ENCODE peak calls at places on chromosomes 5 and 9, in nine cellular contexts. P, H, W, R, E, V, S, X and I are unnamed samples.

GRCh38 chr9:76654051-76654461 is 110.2 kb upstream of the PCA3 start:
- DNase-seq in P (no peak), H (no peak), W (no peak), R (no peak), E (no peak), V (no peak), S (no peak), X (no peak), I (no peak)

GRCh38 chr5:93611900-93612898 is 29.2 kb downstream of the NR2F1 start:
- DNase-seq in P (peak; percentile 65), H (peak; percentile 35), W (no peak), R (peak; percentile 66), E (no peak), V (peak; percentile 36), S (no peak), X (no peak), I (peak; percentile 81)

GRCh38 chr5:160260881-160261815 is 31.8 kb downstream of the FABP6 start:
- DNase-seq in P (no peak), H (peak; percentile 27), W (no peak), R (no peak), E (peak; percentile 43), V (no peak), S (no peak), X (peak; percentile 87), I (peak; percentile 54)

GRCh38 chr9:103789686-103790085 is 304.4 kb upstream of the SMC2 start:
- DNase-seq in P (peak; percentile 1), H (peak; percentile 10), W (peak; percentile 69), R (no peak), E (peak; percentile 25), V (peak; percentile 16), S (no peak), X (peak; percentile 10), I (peak; percentile 16)

GRCh38 chr9:98356326-98356725 is 100.9 kb upstream of the TBC1D2 start:
- DNase-seq in P (no peak), H (no peak), W (no peak), R (no peak), E (no peak), V (peak; percentile 13), S (no peak), X (no peak), I (no peak)

GRCh38 chr5:117880932-117881331 is 1107.4 kb downstream of the DTWD2 start:
- DNase-seq in P (no peak), H (no peak), W (no peak), R (no peak), E (no peak), V (no peak), S (no peak), X (no peak), I (no peak)

GRCh38 chr5:58455066-58455465 is 4.8 kb downstream of the PLK2 start:
- DNase-seq in P (no peak), H (no peak), W (no peak), R (no peak), E (no peak), V (peak; percentile 44), S (no peak), X (no peak), I (no peak)

GRCh38 chr5:27821681-27822080 is 783.3 kb upstream of the CDH9 start:
- DNase-seq in P (no peak), H (peak; percentile 22), W (no peak), R (no peak), E (no peak), V (no peak), S (no peak), X (no peak), I (no peak)

GRCh38 chr5:150208187-150209015 is 18.5 kb downstream of the SLC6A7 start:
- DNase-seq in P (peak; percentile 22), H (peak; percentile 71), W (no peak), R (no peak), E (no peak), V (peak; percentile 74), S (no peak), X (no peak), I (peak; percentile 28)

GRCh38 chr5:172078027-172078426 is 71.6 kb upstream of the FBXW11 start:
- DNase-seq in P (no peak), H (no peak), W (no peak), R (no peak), E (no peak), V (no peak), S (no peak), X (no peak), I (no peak)

GRCh38 chr5:172769598-172770373 is 1.2 kb downstream of the DUSP1 start:
- DNase-seq in P (peak; percentile 31), H (no peak), W (no peak), R (peak; percentile 49), E (peak; percentile 28), V (peak; percentile 54), S (no peak), X (peak; percentile 42), I (peak; percentile 30)

GRCh38 chr9:114779352-114779845 is 26.4 kb downstream of the TNFSF15 start:
- DNase-seq in P (no peak), H (peak; percentile 89), W (no peak), R (no peak), E (no peak), V (peak; percentile 50), S (peak; percentile 22), X (peak; percentile 62), I (no peak)

GRCh38 chr5:144125163-144125726 is 45.2 kb downstream of the YIPF5 start:
- DNase-seq in P (peak; percentile 17), H (no peak), W (no peak), R (no peak), E (no peak), V (no peak), S (no peak), X (peak; percentile 28), I (no peak)

GRCh38 chr5:144120781-144121180 is 49.7 kb downstream of the YIPF5 start:
- DNase-seq in P (no peak), H (no peak), W (no peak), R (no peak), E (no peak), V (no peak), S (no peak), X (no peak), I (no peak)

GRCh38 chr5:144121577-144121976 is 48.9 kb downstream of the YIPF5 start:
- DNase-seq in P (no peak), H (no peak), W (no peak), R (no peak), E (no peak), V (peak; percentile 60), S (no peak), X (no peak), I (no peak)

GRCh38 chr5:144122081-144122480 is 48.4 kb downstream of the YIPF5 start:
- DNase-seq in P (no peak), H (no peak), W (no peak), R (no peak), E (no peak), V (no peak), S (no peak), X (no peak), I (no peak)

DNA sequence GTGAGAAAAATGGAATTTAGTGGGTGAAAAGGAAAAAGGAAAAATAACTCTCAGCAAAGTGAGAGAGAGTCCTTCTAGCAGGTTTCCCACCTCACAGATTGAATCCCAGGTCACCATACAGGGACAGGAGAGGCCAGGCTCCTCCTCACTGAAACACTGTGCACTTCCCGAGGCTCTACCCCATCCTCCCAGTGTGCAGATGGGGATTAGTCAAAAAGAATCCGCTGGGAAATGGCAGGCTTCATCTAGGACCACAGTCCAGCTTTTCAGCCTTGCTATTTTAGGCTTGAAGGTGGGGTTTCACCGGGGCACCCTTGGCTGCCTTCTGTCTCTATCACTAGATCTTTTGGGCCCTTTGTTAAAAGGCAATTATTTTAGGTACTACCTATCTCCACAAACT is 47.8 kb downstream of the YIPF5 start:
- DNase-seq in P (no peak), H (no peak), W (no peak), R (no peak), E (no peak), V (no peak), S (no peak), X (no peak), I (no peak)
- H2AFZ ChIP-seq in P (peak overlapping the region; percentile 59), H (no peak overlapping the region), W (no peak overlapping the region), R (peak overlapping the region; percentile 14), E (no peak overlapping the region), V (peak overlapping the region; percentile 2), S (no peak overlapping the region), X (no peak overlapping the region), I (no peak overlapping the region)

DNA sequence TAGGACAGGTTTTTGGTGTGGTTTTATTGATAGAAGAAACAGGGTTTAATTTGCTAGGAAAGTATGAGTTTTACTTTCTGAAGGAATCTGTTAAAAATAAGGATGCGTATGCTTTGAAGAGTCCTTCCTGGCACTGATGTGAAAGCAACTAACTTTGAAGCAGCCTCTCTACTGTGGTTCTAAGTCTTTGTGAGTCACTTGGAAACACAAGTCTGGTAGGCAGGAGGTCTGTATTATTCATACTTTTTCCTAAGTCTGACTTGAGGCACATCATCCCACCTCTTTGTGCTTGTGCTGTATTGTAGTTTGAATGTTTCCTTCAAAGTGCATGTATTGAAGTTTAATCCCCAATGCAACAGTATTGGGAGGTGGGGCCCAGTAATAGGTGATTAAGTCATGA is 129.0 kb downstream of the TAF11L14 start:
- DNase-seq in P (no peak), H (no peak), W (no peak), R (no peak), E (no peak), V (no peak), S (no peak), X (no peak), I (no peak)
- TF ChIP-seq EZH2phosphoT487 in P (no peak), H (no peak), W (no peak), R (no peak), E (no peak), V (no peak), S (no peak), X (no peak), I (no peak)

DNA sequence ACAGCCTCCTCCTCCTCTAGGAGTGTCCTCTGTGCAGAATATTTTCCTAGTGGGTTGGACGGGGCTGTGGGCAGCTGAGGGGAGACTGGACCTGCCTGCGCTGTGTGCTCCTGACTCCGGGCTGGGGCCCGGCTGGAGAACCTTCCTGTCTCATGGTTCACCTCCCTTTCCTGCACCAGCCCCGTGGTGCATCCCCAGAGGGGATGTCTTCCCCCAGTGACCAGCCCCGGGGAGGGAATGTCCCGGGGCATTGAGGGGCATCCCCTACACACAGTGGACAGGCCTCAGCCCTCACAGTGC is 51.9 kb upstream of the PITX1 start:
- DNase-seq in P (no peak), H (no peak), W (no peak), R (no peak), E (no peak), V (no peak), S (no peak), X (no peak), I (no peak)
- H2AFZ ChIP-seq in P (no peak overlapping the region), H (peak overlapping the region; percentile 68), W (no peak overlapping the region), R (no peak overlapping the region), E (no peak overlapping the region), V (no peak overlapping the region), S (no peak overlapping the region), X (no peak overlapping the region), I (no peak overlapping the region)

DNA sequence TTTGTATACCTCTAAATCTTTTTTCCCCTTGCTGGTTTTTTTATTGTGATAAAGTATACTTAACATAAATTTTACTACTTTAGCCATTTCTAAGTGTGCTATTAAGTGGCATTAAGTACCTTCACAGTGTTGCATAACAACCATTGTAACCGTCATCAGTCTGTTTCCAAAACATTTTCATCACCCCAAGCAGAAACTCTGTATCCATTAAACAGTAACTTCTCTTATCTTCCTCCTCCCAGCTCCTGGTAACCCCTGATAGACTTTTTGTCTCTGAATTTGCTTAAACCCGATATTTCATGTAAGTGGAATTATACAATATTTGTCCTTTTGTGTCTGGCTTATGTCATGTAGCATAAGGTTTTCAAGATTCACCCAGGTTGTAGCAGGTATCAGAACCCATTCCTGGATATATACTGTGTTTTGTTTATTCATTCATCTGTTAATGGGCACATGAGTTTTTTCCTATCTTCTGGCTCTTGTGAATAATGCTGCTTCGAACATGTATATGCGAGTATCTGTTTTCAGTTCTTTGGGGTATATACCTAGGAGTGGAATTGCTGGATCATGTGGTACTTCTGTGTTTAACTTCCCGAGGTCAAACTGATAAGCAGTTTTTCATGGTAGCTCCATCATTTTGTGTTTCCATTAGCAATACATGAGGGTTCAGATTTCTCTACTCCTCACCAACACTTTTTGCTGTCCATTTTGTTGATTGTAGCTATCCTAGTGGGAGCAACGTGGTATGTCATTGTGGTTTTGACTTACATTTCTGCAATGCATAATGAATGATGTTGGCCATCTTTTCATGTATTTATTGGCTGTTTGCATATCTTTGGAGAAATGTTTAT is 66.5 kb downstream of the EHMT1 start:
- DNase-seq in P (no peak), H (peak; percentile 21), W (no peak), R (no peak), E (no peak), V (peak; percentile 44), S (no peak), X (no peak), I (no peak)
- TF ChIP-seq EZH2phosphoT487 in P (no peak), H (no peak), W (no peak), R (no peak), E (no peak), V (no peak), S (no peak), X (no peak), I (no peak)